ENCODE peak calls at places on chromosomes 7 and 10, in seven cellular contexts. S is IMR-90, A is mesenchymal stem cell, I is H9, H is neuronal stem cell, U is trophoblast cell, X is H1. L is an unnamed sample.

GRCh38 chr7:47895026-47895425 is 53.2 kb downstream of the PKD1L1 start:
- DNase-seq in H (no peak), U (no peak), I (no peak), S (no peak), X (no peak), A (no peak), L (peak)

GRCh38 chr10:70546585-70546984 is 56.0 kb downstream of the PRF1 start:
- DNase-seq in S (no peak), A (no peak), U (no peak), H (no peak), X (no peak), I (no peak), L (no peak)

GRCh38 chr10:28130267-28130666 is 131.4 kb upstream of the ODAD2 start:
- DNase-seq in A (peak), U (peak), H (no peak), S (peak), X (no peak), I (no peak), L (peak)

GRCh38 chr7:124072603-124073324 is 39.9 kb upstream of the TMEM229A start:
- DNase-seq in I (no peak), X (no peak), U (peak), H (no peak), A (peak), S (peak), L (no peak)

GRCh38 chr7:46784746-46785145 is 797.2 kb downstream of the TNS3 start:
- DNase-seq in I (no peak), U (no peak), H (no peak), X (no peak), A (peak), S (peak), L (peak)

GRCh38 chr7:111593343-111593742 is 31.1 kb upstream of the IMMP2L start:
- DNase-seq in U (no peak), I (no peak), H (no peak), A (no peak), X (no peak), S (no peak), L (no peak)

GRCh38 chr7:95907337-95907736 is 135.0 kb downstream of the DYNC1I1 start:
- DNase-seq in S (no peak), H (no peak), U (no peak), I (no peak), A (no peak), X (no peak), L (no peak)

GRCh38 chr10:107477266-107477665 is 312.8 kb upstream of the SORCS1 start:
- DNase-seq in X (no peak), A (no peak), H (no peak), U (no peak), I (no peak), S (no peak), L (no peak)

GRCh38 chr7:15046851-15047250 is 144.3 kb upstream of the DGKB start:
- DNase-seq in A (no peak), U (no peak), H (no peak), S (no peak), X (no peak), I (no peak), L (no peak)
- H4K8ac ChIP-seq in A (no peak), U (no peak), H (no peak), S (no peak), X (no peak), I (no peak), L (no peak)

DNA sequence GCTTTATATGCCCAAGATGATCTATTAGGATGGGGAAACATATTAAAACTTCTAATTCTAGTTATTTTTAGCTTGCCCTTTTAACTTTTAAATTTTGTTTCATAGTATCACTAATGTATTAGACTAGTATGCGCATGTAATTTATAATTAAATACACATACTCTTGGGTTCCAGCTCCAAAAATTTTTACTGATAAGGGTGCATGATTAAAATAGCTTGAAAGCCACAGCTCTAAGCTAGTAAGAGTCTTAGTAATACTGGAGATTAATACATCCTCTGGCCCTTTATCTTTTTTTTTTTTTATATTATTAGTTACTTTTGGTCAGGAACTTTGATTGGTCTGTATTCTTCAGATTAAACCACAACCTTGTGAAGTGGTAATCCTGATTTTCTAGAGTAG is 53.6 kb downstream of the ATXN7L1 start:
- DNase-seq in X (no peak), I (no peak), A (no peak), U (no peak), H (no peak), S (no peak), L (no peak)
- H4K8ac ChIP-seq in X (no peak), I (no peak), A (no peak), U (no peak), H (no peak), S (no peak), L (no peak)

DNA sequence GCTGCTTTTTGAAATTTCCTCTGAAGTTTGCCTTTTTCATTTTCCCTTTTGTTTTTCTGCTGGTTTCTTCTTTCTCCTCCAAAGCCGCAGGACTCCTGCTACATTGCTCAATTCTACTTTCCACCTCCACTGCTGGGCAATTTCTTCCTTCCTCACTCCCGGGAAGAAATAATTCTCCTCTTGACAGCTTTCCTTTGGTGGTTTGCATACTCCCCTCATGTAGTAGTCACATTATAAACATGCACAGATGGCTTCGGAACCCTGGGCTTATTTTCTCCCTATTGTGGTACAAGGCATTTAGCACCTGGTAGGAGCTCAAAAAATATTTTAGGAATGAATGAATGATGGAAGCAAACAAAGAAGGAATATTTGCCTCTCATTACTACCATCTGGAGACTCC is 977.2 kb downstream of the LRMDA start:
- DNase-seq in I (no peak), U (no peak), H (no peak), A (peak), X (no peak), S (no peak), L (no peak)
- H4K8ac ChIP-seq in I (no peak), U (no peak), H (no peak), A (no peak), X (no peak), S (no peak), L (no peak)

GRCh38 chr10:126022841-126023240 is 126.5 kb downstream of the FANK1 start:
- DNase-seq in S (no peak), X (no peak), U (peak), I (no peak), A (no peak), H (no peak), L (no peak)
- H4K8ac ChIP-seq in S (no peak), X (no peak), U (no peak), I (no peak), A (no peak), H (no peak), L (no peak)